ENCODE peak calls at places on chromosomes 12 and 14, in six cellular contexts. One of them, this sample, is unnamed.

GRCh38 chr12:33555128-33555527 is 115.5 kb upstream of the SYT10 start:
- DNase-seq in mucosa of descending colon: no peak
- DNase-seq in foreskin fibroblast: no peak
- DNase-seq in heart left ventricle: no peak
- DNase-seq in fibroblast of mammary gland: no peak
- DNase-seq in bronchial epithelial cell: no peak
- DNase-seq in this sample: no peak

GRCh38 chr12:53053223-53054111 is 3.6 kb downstream of the TNS2 start:
- DNase-seq in mucosa of descending colon: peak; percentile 87
- DNase-seq in heart left ventricle: no peak
- DNase-seq in bronchial epithelial cell: peak; percentile 73
- DNase-seq in fibroblast of mammary gland: no peak
- DNase-seq in foreskin fibroblast: no peak
- DNase-seq in this sample: peak; percentile 38

GRCh38 chr12:47160296-47161244 is 80.8 kb upstream of the AMIGO2 start:
- DNase-seq in heart left ventricle: no peak
- DNase-seq in mucosa of descending colon: no peak
- DNase-seq in bronchial epithelial cell: no peak
- DNase-seq in foreskin fibroblast: no peak
- DNase-seq in fibroblast of mammary gland: no peak
- DNase-seq in this sample: no peak

GRCh38 chr12:120100630-120101029 is 15.9 kb downstream of the RAB35 start:
- DNase-seq in bronchial epithelial cell: no peak
- DNase-seq in mucosa of descending colon: no peak
- DNase-seq in foreskin fibroblast: peak; percentile 69
- DNase-seq in fibroblast of mammary gland: peak; percentile 75
- DNase-seq in heart left ventricle: peak; percentile 70
- DNase-seq in this sample: no peak

GRCh38 chr14:64636208-64636979 is 67.8 kb upstream of the PLEKHG3 start:
- DNase-seq in bronchial epithelial cell: peak; percentile 46
- DNase-seq in mucosa of descending colon: peak; percentile 67
- DNase-seq in fibroblast of mammary gland: peak; percentile 60
- DNase-seq in heart left ventricle: peak; percentile 73
- DNase-seq in foreskin fibroblast: peak; percentile 34
- DNase-seq in this sample: peak; percentile 73

GRCh38 chr12:43969882-43970281 is 134.0 kb downstream of the TMEM117 start:
- DNase-seq in heart left ventricle: no peak
- DNase-seq in mucosa of descending colon: no peak
- DNase-seq in foreskin fibroblast: peak; percentile 47
- DNase-seq in fibroblast of mammary gland: peak; percentile 73
- DNase-seq in bronchial epithelial cell: peak; percentile 91
- DNase-seq in this sample: peak; percentile 34

GRCh38 chr12:110176745-110177144 is 52.6 kb downstream of the IFT81 start:
- DNase-seq in fibroblast of mammary gland: peak; percentile 61
- DNase-seq in bronchial epithelial cell: no peak
- DNase-seq in mucosa of descending colon: no peak
- DNase-seq in foreskin fibroblast: peak; percentile 33
- DNase-seq in heart left ventricle: no peak
- DNase-seq in this sample: peak; percentile 76

GRCh38 chr12:26275313-26276257 is 80.2 kb downstream of the SSPN start:
- DNase-seq in fibroblast of mammary gland: peak; percentile 63
- DNase-seq in bronchial epithelial cell: peak; percentile 76
- DNase-seq in foreskin fibroblast: peak; percentile 63
- DNase-seq in heart left ventricle: no peak
- DNase-seq in mucosa of descending colon: no peak
- DNase-seq in this sample: no peak

GRCh38 chr14:57389646-57390036 is 745 bp upstream of the NAA30 start:
- DNase-seq in bronchial epithelial cell: no peak
- DNase-seq in foreskin fibroblast: no peak
- DNase-seq in fibroblast of mammary gland: no peak
- DNase-seq in heart left ventricle: no peak
- DNase-seq in mucosa of descending colon: no peak
- DNase-seq in this sample: no peak

GRCh38 chr12:123075591-123076171 is 75.2 kb downstream of the PITPNM2 start:
- DNase-seq in mucosa of descending colon: peak; percentile 76
- DNase-seq in foreskin fibroblast: no peak
- DNase-seq in heart left ventricle: no peak
- DNase-seq in bronchial epithelial cell: no peak
- DNase-seq in fibroblast of mammary gland: no peak
- DNase-seq in this sample: peak; percentile 27

GRCh38 chr14:75092698-75093097 is 23.3 kb downstream of the ZC2HC1C start:
- DNase-seq in bronchial epithelial cell: no peak
- DNase-seq in fibroblast of mammary gland: no peak
- DNase-seq in mucosa of descending colon: no peak
- DNase-seq in heart left ventricle: no peak
- DNase-seq in foreskin fibroblast: no peak
- DNase-seq in this sample: no peak

GRCh38 chr12:132449565-132450390 is 40.2 kb upstream of the FBRSL1 start:
- DNase-seq in foreskin fibroblast: no peak
- DNase-seq in fibroblast of mammary gland: no peak
- DNase-seq in heart left ventricle: no peak
- DNase-seq in mucosa of descending colon: peak; percentile 58
- DNase-seq in bronchial epithelial cell: no peak
- DNase-seq in this sample: no peak

GRCh38 chr14:90717916-90718315 is 98.3 kb downstream of the TTC7B start:
- DNase-seq in mucosa of descending colon: no peak
- DNase-seq in foreskin fibroblast: no peak
- DNase-seq in heart left ventricle: no peak
- DNase-seq in bronchial epithelial cell: no peak
- DNase-seq in fibroblast of mammary gland: peak; percentile 53
- DNase-seq in this sample: peak; percentile 86

GRCh38 chr14:90758959-90759358 is 57.3 kb downstream of the TTC7B start:
- DNase-seq in heart left ventricle: peak; percentile 78
- DNase-seq in bronchial epithelial cell: no peak
- DNase-seq in foreskin fibroblast: peak; percentile 41
- DNase-seq in fibroblast of mammary gland: peak; percentile 67
- DNase-seq in mucosa of descending colon: peak; percentile 78
- DNase-seq in this sample: peak; percentile 29

GRCh38 chr14:47863441-47863840 is 188.0 kb upstream of the MDGA2 start:
- DNase-seq in heart left ventricle: no peak
- DNase-seq in foreskin fibroblast: no peak
- DNase-seq in fibroblast of mammary gland: no peak
- DNase-seq in mucosa of descending colon: no peak
- DNase-seq in bronchial epithelial cell: no peak
- DNase-seq in this sample: no peak

GRCh38 chr12:129069886-129070285 is 216.6 kb downstream of the GLT1D1 start:
- DNase-seq in fibroblast of mammary gland: no peak
- DNase-seq in foreskin fibroblast: no peak
- DNase-seq in bronchial epithelial cell: no peak
- DNase-seq in mucosa of descending colon: no peak
- DNase-seq in heart left ventricle: no peak
- DNase-seq in this sample: no peak

GRCh38 chr14:60972295-60972694 is 8.6 kb downstream of the TRMT5 start:
- DNase-seq in fibroblast of mammary gland: no peak
- DNase-seq in mucosa of descending colon: no peak
- DNase-seq in heart left ventricle: no peak
- DNase-seq in foreskin fibroblast: no peak
- DNase-seq in bronchial epithelial cell: no peak
- DNase-seq in this sample: no peak

GRCh38 chr12:89450922-89451321 is 73.7 kb downstream of the GALNT4 start:
- DNase-seq in bronchial epithelial cell: no peak
- DNase-seq in heart left ventricle: no peak
- DNase-seq in foreskin fibroblast: no peak
- DNase-seq in mucosa of descending colon: no peak
- DNase-seq in fibroblast of mammary gland: no peak
- DNase-seq in this sample: peak; percentile 94

GRCh38 chr12:14238224-14238792 is 127.2 kb upstream of the ATF7IP start:
- DNase-seq in heart left ventricle: no peak
- DNase-seq in foreskin fibroblast: peak; percentile 11
- DNase-seq in bronchial epithelial cell: peak; percentile 33
- DNase-seq in mucosa of descending colon: no peak
- DNase-seq in fibroblast of mammary gland: peak; percentile 57
- DNase-seq in this sample: peak; percentile 72

GRCh38 chr12:98085360-98085759 is 430.0 kb upstream of the TMPO start:
- DNase-seq in foreskin fibroblast: no peak
- DNase-seq in mucosa of descending colon: no peak
- DNase-seq in bronchial epithelial cell: no peak
- DNase-seq in fibroblast of mammary gland: no peak
- DNase-seq in heart left ventricle: no peak
- DNase-seq in this sample: peak; percentile 1

GRCh38 chr12:62466018-62466595 is 519 bp upstream of the MON2 start:
- DNase-seq in fibroblast of mammary gland: peak; percentile 41
- DNase-seq in bronchial epithelial cell: peak; percentile 33
- DNase-seq in mucosa of descending colon: no peak
- DNase-seq in heart left ventricle: peak; percentile 23
- DNase-seq in foreskin fibroblast: peak; percentile 37
- DNase-seq in this sample: peak; percentile 49

GRCh38 chr12:48183876-48184548 is 568 bp downstream of the CCDC184 start:
- DNase-seq in mucosa of descending colon: no peak
- DNase-seq in heart left ventricle: no peak
- DNase-seq in foreskin fibroblast: no peak
- DNase-seq in fibroblast of mammary gland: no peak
- DNase-seq in bronchial epithelial cell: no peak
- DNase-seq in this sample: no peak

GRCh38 chr12:73413974-73414373 is 1123.7 kb upstream of the ATXN7L3B start:
- DNase-seq in mucosa of descending colon: no peak
- DNase-seq in heart left ventricle: no peak
- DNase-seq in bronchial epithelial cell: no peak
- DNase-seq in foreskin fibroblast: no peak
- DNase-seq in fibroblast of mammary gland: no peak
- DNase-seq in this sample: no peak

GRCh38 chr12:86283607-86284006 is 27.4 kb upstream of the MGAT4C start:
- DNase-seq in heart left ventricle: no peak
- DNase-seq in foreskin fibroblast: no peak
- DNase-seq in fibroblast of mammary gland: no peak
- DNase-seq in mucosa of descending colon: no peak
- DNase-seq in bronchial epithelial cell: no peak
- DNase-seq in this sample: no peak

GRCh38 chr14:81165188-81165587 is 55.6 kb downstream of the GTF2A1 start:
- DNase-seq in heart left ventricle: no peak
- DNase-seq in bronchial epithelial cell: no peak
- DNase-seq in fibroblast of mammary gland: no peak
- DNase-seq in foreskin fibroblast: no peak
- DNase-seq in mucosa of descending colon: no peak
- DNase-seq in this sample: no peak

DNA sequence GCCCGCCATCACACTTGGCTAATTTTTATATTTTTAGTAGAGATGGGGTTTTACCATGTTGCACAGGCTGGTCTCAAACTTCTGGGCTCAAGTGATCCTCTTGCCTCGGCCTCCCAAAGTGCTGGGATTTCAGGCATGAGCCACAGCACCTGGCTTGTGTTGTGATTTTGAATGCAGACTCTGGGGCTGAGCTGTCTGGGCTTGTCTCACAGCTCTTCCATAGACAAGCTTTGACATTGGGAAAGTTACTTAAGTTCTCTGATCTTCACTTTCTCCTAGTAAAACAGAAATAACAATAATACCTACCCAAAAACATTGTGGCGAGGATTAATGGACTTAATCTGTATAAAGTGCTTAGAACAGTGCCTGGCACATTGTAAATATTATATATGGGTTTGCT is 36.0 kb downstream of the TMBIM6 start:
- DNase-seq in bronchial epithelial cell: peak; percentile 55
- DNase-seq in fibroblast of mammary gland: no peak
- DNase-seq in mucosa of descending colon: no peak
- DNase-seq in heart left ventricle: no peak
- DNase-seq in foreskin fibroblast: no peak
- DNase-seq in this sample: no peak
- H3K4me3 ChIP-seq in bronchial epithelial cell: no peak overlapping the region
- H3K4me3 ChIP-seq in fibroblast of mammary gland: no peak overlapping the region
- H3K4me3 ChIP-seq in mucosa of descending colon: no peak overlapping the region
- H3K4me3 ChIP-seq in heart left ventricle: no peak overlapping the region
- H3K4me3 ChIP-seq in foreskin fibroblast: no peak overlapping the region
- H3K4me3 ChIP-seq in this sample: no peak overlapping the region

DNA sequence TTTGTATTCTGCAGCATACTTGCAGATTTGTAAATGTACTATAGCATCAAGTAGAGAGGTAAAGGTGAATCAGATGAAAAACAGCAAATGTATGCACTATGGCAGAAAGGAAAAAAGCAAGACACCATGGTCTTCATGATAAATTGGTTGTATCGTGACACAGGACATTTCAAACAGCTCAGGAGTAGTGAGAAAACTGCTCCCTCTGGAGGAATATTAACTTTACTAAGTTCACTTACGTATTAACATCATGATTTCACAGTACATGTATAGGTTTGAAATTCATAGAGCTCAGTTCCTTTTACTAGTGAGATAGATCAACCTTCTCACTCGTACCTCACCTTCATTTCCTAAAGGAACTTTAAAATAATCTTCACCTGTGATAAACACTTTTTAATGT is 6.5 kb downstream of the MBIP start:
- DNase-seq in heart left ventricle: no peak
- DNase-seq in bronchial epithelial cell: peak; percentile 29
- DNase-seq in fibroblast of mammary gland: no peak
- DNase-seq in mucosa of descending colon: no peak
- DNase-seq in foreskin fibroblast: no peak
- DNase-seq in this sample: peak; percentile 40
- TF ChIP-seq CTCF in heart left ventricle: no peak
- TF ChIP-seq CTCF in bronchial epithelial cell: peak; percentile 19
- TF ChIP-seq CTCF in fibroblast of mammary gland: peak; percentile 4
- TF ChIP-seq CTCF in mucosa of descending colon: no peak
- TF ChIP-seq CTCF in foreskin fibroblast: no peak
- TF ChIP-seq CTCF in this sample: peak; percentile 29

GRCh38 chr12:116427200-116427932 is 131.8 kb upstream of the MAP1LC3B2 start:
- DNase-seq in fibroblast of mammary gland: no peak
- DNase-seq in foreskin fibroblast: no peak
- DNase-seq in bronchial epithelial cell: no peak
- DNase-seq in heart left ventricle: no peak
- DNase-seq in mucosa of descending colon: no peak
- DNase-seq in this sample: no peak
- H3K4me3 ChIP-seq in fibroblast of mammary gland: no peak overlapping the region
- H3K4me3 ChIP-seq in foreskin fibroblast: no peak overlapping the region
- H3K4me3 ChIP-seq in bronchial epithelial cell: no peak overlapping the region
- H3K4me3 ChIP-seq in heart left ventricle: no peak overlapping the region
- H3K4me3 ChIP-seq in mucosa of descending colon: no peak overlapping the region
- H3K4me3 ChIP-seq in this sample: no peak overlapping the region

GRCh38 chr14:98606816-98607215 is 665.2 kb downstream of the BCL11B start:
- DNase-seq in fibroblast of mammary gland: no peak
- DNase-seq in bronchial epithelial cell: no peak
- DNase-seq in foreskin fibroblast: no peak
- DNase-seq in mucosa of descending colon: no peak
- DNase-seq in heart left ventricle: no peak
- DNase-seq in this sample: no peak

GRCh38 chr14:98607341-98607910 is 664.6 kb downstream of the BCL11B start:
- DNase-seq in bronchial epithelial cell: no peak
- DNase-seq in foreskin fibroblast: no peak
- DNase-seq in heart left ventricle: no peak
- DNase-seq in mucosa of descending colon: no peak
- DNase-seq in fibroblast of mammary gland: no peak
- DNase-seq in this sample: no peak

GRCh38 chr14:98602983-98603382 is 669.0 kb downstream of the BCL11B start:
- DNase-seq in heart left ventricle: no peak
- DNase-seq in foreskin fibroblast: no peak
- DNase-seq in mucosa of descending colon: no peak
- DNase-seq in bronchial epithelial cell: no peak
- DNase-seq in fibroblast of mammary gland: no peak
- DNase-seq in this sample: no peak

GRCh38 chr14:98606041-98606640 is 665.9 kb downstream of the BCL11B start:
- DNase-seq in foreskin fibroblast: no peak
- DNase-seq in fibroblast of mammary gland: no peak
- DNase-seq in mucosa of descending colon: no peak
- DNase-seq in bronchial epithelial cell: no peak
- DNase-seq in heart left ventricle: no peak
- DNase-seq in this sample: no peak

DNA sequence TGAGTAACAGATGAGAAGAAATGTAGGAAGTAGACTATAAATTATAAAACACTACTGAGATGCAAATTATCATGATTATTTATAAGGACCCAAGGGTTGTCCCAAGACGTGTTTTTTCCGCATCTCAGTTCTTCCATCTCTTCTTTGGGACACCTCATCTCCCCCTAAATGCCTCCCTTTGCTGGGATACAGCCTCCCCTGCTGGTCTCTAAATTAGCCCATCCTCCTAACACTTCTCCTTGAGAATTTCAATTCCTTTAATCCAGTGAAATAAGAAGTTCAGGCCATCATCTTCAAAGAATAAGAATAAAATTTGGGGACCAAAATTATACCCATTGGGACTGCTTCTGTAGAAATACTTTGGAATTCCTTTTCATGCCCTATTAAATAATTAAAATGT is 667.0 kb downstream of the BCL11B start:
- DNase-seq in heart left ventricle: no peak
- DNase-seq in fibroblast of mammary gland: no peak
- DNase-seq in bronchial epithelial cell: no peak
- DNase-seq in mucosa of descending colon: no peak
- DNase-seq in foreskin fibroblast: no peak
- DNase-seq in this sample: no peak
- TF ChIP-seq CTCF in heart left ventricle: no peak
- TF ChIP-seq CTCF in fibroblast of mammary gland: no peak
- TF ChIP-seq CTCF in bronchial epithelial cell: no peak
- TF ChIP-seq CTCF in mucosa of descending colon: no peak
- TF ChIP-seq CTCF in foreskin fibroblast: no peak
- TF ChIP-seq CTCF in this sample: no peak